ENCODE peak calls at places on chromosomes 16 and 17, in eight cellular contexts. R is cardiac muscle cell, D is uterus, F is psoas muscle, G is PC-9, Z is adrenal gland, O is A549, W is esophagus squamous epithelium. P is an unnamed sample. For H3K4me1, the result is how much of the 10 kb centered on the place peaks cover.

GRCh38 chr17:81870155-81870977 is 771 bp downstream of the ARHGDIA start:
- DNase-seq in R (peak), Z (peak), F (no peak), G (peak), D (peak), W (no peak), O (peak), P (peak)

GRCh38 chr17:49696233-49696761 is 11.5 kb downstream of the SLC35B1 start:
- DNase-seq in F (no peak), G (no peak), Z (no peak), W (no peak), O (no peak), D (no peak), R (no peak), P (peak)

GRCh38 chr17:38628441-38628840 is 22.7 kb upstream of the SRCIN1 start:
- DNase-seq in G (no peak), F (no peak), D (no peak), O (peak), R (no peak), W (no peak), Z (no peak), P (no peak)

GRCh38 chr16:30985401-30986128 is 558 bp downstream of the HSD3B7 start:
- DNase-seq in W (no peak), D (peak), Z (peak), F (peak), R (peak), G (peak), O (peak), P (peak)

GRCh38 chr17:21345236-21345635 is 30.9 kb upstream of the KCNJ12 start:
- DNase-seq in R (no peak), G (no peak), O (no peak), Z (no peak), W (no peak), F (peak), D (no peak), P (no peak)

GRCh38 chr16:14325921-14326401 is 254.8 kb downstream of the MRTFB start:
- DNase-seq in G (no peak), R (peak), Z (peak), O (no peak), D (no peak), F (no peak), W (no peak), P (no peak)

GRCh38 chr17:49913226-49914095 is 55.5 kb upstream of the DLX4 start:
- DNase-seq in G (no peak), O (peak), D (no peak), Z (no peak), R (no peak), W (no peak), F (no peak), P (no peak)

GRCh38 chr17:31469959-31470358 is 78.5 kb downstream of the RAB11FIP4 start:
- DNase-seq in R (peak), W (no peak), D (no peak), F (no peak), G (no peak), Z (no peak), O (no peak), P (no peak)

GRCh38 chr17:70169707-70170597 is 620 bp downstream of the KCNJ2 start:
- DNase-seq in Z (peak), G (no peak), R (peak), D (no peak), W (no peak), O (no peak), F (peak), P (no peak)

GRCh38 chr17:9306086-9306485 is 269.5 kb downstream of the STX8 start:
- DNase-seq in Z (no peak), D (no peak), O (peak), R (no peak), F (no peak), G (no peak), W (no peak), P (no peak)

GRCh38 chr17:2899911-2900310 is 103.7 kb downstream of the RAP1GAP2 start:
- DNase-seq in F (no peak), W (no peak), R (no peak), O (no peak), Z (no peak), G (no peak), D (no peak), P (no peak)
- H3K4me1 ChIP-seq in F (under half), W (under half), R (under half), O (under half), Z (under half), G (under half), D (under half), P (under half)

GRCh38 chr16:10824111-10824893 is 5.7 kb upstream of the TVP23A start:
- DNase-seq in Z (peak), R (no peak), W (no peak), G (peak), D (no peak), O (no peak), F (no peak), P (peak)

GRCh38 chr16:10828851-10829331 is 10.3 kb upstream of the TVP23A start:
- DNase-seq in F (peak), R (no peak), Z (peak), W (no peak), O (no peak), G (peak), D (peak), P (peak)

GRCh38 chr16:10822702-10823101 is 4.1 kb upstream of the TVP23A start:
- DNase-seq in W (no peak), Z (no peak), D (no peak), R (no peak), G (no peak), F (no peak), O (no peak), P (no peak)

GRCh38 chr16:10831899-10832886 is 13.6 kb upstream of the TVP23A start:
- DNase-seq in Z (no peak), W (no peak), O (no peak), D (no peak), G (no peak), F (no peak), R (no peak), P (no peak)

GRCh38 chr16:10827691-10828341 is 9.2 kb upstream of the TVP23A start:
- DNase-seq in G (no peak), O (no peak), Z (peak), F (peak), R (no peak), D (peak), W (no peak), P (peak)
- H3K27ac ChIP-seq in G (no peak), O (no peak), Z (peak), F (peak), R (no peak), D (peak), W (peak), P (peak)

GRCh38 chr17:17435323-17435722 is 41.5 kb upstream of the MED9 start:
- DNase-seq in W (no peak), G (no peak), F (no peak), Z (no peak), O (peak), R (no peak), D (no peak), P (no peak)
- TF ChIP-seq CTCF in W (no peak), G (no peak), F (no peak), Z (no peak), O (no peak), R (peak), D (no peak), P (no peak)

GRCh38 chr16:48813485-48813884 is 203.5 kb upstream of the N4BP1 start:
- DNase-seq in W (no peak), G (no peak), O (no peak), R (no peak), Z (no peak), F (no peak), D (no peak), P (no peak)
- H3K4me1 ChIP-seq in W (under half), G (under half), O (under half), R (under half), Z (under half), F (under half), D (under half), P (under half)

GRCh38 chr17:57538730-57539456 is 206.2 kb downstream of the CCDC182 start:
- DNase-seq in G (no peak), O (no peak), D (no peak), R (no peak), F (no peak), Z (no peak), W (no peak), P (no peak)

GRCh38 chr17:57536789-57537523 is 208.1 kb downstream of the CCDC182 start:
- DNase-seq in F (no peak), Z (no peak), O (no peak), W (no peak), G (no peak), D (no peak), R (no peak), P (no peak)

GRCh38 chr17:57536289-57536688 is 208.8 kb downstream of the CCDC182 start:
- DNase-seq in R (no peak), W (no peak), F (no peak), Z (no peak), O (no peak), G (no peak), D (no peak), P (no peak)

GRCh38 chr17:57539528-57540301 is 205.4 kb downstream of the CCDC182 start:
- DNase-seq in G (no peak), O (no peak), F (no peak), Z (peak), W (no peak), D (no peak), R (no peak), P (no peak)

DNA sequence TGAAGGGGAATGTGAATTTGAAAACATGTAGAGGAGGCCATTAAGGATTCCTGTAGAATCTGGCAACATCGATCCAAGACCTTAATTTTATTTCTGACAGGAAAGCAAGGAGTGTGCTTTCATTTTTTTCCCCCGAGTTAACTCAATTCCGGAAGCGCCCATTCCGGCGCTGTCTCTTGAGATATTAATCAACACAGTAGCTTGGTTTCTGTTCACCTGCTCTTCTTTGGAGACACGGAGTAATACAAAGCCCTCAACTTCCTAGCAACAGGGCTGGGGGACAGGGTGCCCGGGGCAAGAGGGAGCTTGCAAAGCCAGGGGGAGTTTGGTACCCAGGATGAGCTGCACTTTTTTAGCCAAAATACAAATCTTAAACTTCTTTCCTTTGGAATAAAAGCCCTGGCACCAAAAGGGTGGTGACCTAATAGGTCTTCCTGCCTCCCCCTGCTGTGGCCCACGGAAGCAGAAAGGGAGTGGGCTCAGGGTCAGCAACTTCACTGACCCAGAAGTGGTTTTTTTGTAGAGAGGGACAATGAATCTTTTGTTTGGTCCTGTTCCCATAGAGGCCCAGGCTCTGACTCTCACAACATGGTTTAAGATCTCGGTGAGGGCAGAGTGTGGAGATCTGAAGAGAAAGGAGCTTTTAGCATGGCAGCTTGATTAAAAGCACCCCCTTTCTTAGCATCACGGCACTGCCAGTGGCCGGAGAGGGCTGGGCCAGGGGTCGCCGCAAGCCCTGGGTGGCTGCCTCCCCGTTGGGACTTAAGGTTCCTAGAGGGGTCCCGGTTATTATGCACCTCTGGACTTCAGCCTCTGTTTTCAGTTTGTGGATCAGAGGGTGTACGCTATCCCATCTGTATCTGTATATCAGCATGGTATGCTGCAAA is 207.3 kb downstream of the CCDC182 start:
- DNase-seq in W (no peak), Z (no peak), G (no peak), F (no peak), R (no peak), O (no peak), D (no peak), P (no peak)
- H3K27ac ChIP-seq in W (no peak), Z (peak), G (no peak), F (no peak), R (no peak), O (peak), D (no peak), P (no peak)

DNA sequence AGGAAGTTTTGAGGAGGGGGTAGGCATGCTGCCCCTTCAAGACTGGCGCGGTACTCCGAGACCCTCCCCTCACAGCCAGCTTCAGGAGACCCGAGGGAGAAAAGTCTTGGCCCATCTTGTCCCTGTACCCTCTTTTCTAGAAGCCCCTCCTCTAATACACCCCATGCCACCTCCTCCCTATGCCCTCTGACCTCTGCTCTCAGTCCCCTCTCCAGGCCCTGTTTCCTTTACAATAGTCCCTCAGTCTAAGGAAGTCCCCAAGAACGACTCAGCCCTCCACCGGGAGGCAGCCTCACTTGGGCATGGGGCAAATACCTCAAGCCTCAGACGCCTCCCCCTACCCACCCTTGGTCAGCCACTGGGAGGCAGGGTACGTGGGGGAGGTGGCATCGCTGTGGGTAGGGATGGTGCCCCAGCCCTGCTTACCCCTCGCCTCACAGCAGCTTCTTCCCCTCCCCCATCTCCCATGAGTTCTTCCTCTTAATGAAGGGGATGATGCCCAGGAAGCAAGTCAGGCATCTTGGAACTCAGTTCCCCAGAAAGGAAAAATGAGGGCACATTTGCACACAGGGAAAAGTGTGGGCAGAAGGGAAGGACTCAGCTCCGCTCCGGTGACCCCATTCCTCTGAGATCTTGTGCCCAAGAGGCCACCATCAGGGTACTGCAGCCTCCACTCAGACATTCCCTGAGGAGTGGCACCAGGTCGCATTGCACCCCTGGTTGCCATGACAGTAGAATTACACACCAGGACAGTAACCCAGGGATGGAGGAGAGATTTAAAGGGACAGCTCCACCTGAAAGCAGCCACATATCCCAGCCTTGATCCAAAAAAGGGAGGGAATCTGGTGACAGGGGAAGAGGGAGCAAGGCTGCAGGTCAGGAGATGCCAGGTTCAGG is 6.2 kb downstream of the MPP2 start:
- DNase-seq in F (no peak), W (no peak), G (no peak), D (no peak), O (peak), Z (no peak), R (no peak), P (no peak)
- TF ChIP-seq CTCF in F (no peak), W (no peak), G (no peak), D (no peak), O (no peak), Z (no peak), R (no peak), P (no peak)

GRCh38 chr17:41919165-41919817 is 540 bp upstream of the ACLY start:
- DNase-seq in D (no peak), G (peak), W (no peak), F (no peak), R (no peak), Z (no peak), O (no peak), P (peak)
- H3K4me1 ChIP-seq in D (under half), G (under half), W (under half), F (under half), R (under half), Z (under half), O (under half), P (under half)